ENCODE peak calls at places on chromosomes 12 and 14, in seven cellular contexts. F is SK-N-SH; N is activated CD8-positive, alpha-beta memory T cell treated with anti-CD3 and anti-CD28 coated beads for 1 hour; P is effector memory CD4-positive, alpha-beta T cell; B is mucosa of gallbladder; G is AG08396; W is fibroblast of the conjunctiva. O is an unnamed sample.
A peak's percentile ranks its signal among the peaks of the same experiment; 100 is the strongest.

GRCh38 chr12:131608740-131609665 is 101.9 kb upstream of the SFSWAP start:
- DNase-seq in F (peak; percentile 84), N (peak; percentile 19), P (peak; percentile 12), B (peak; percentile 68), G (peak; percentile 85), W (peak; percentile 49), O (no peak)

GRCh38 chr14:56555921-56556570 is 23.6 kb upstream of the TMEM260 start:
- DNase-seq in F (peak; percentile 11), N (no peak), P (no peak), B (no peak), G (peak; percentile 18), W (peak; percentile 38), O (peak; percentile 67)

GRCh38 chr12:16437926-16438325 is 90.5 kb downstream of the MGST1 start:
- DNase-seq in F (no peak), N (no peak), P (no peak), B (no peak), G (no peak), W (no peak), O (no peak)

GRCh38 chr14:68386950-68387779 is 405.7 kb downstream of the ZFP36L1 start:
- DNase-seq in F (peak; percentile 52), N (no peak), P (no peak), B (no peak), G (no peak), W (no peak), O (no peak)

GRCh38 chr14:65832431-65833253 is 420.1 kb downstream of the FUT8 start:
- DNase-seq in F (peak; percentile 32), N (no peak), P (no peak), B (no peak), G (no peak), W (no peak), O (peak; percentile 18)

GRCh38 chr12:100593490-100593889 is 20.0 kb downstream of the GAS2L3 start:
- DNase-seq in F (no peak), N (no peak), P (no peak), B (no peak), G (no peak), W (no peak), O (peak; percentile 30)

GRCh38 chr12:110304061-110304551 is 23.1 kb downstream of the ATP2A2 start:
- DNase-seq in F (no peak), N (no peak), P (no peak), B (no peak), G (no peak), W (peak; percentile 40), O (no peak)

GRCh38 chr12:109270494-109270893 is 38.6 kb downstream of the FOXN4 start:
- DNase-seq in F (no peak), N (no peak), P (no peak), B (no peak), G (no peak), W (no peak), O (no peak)

GRCh38 chr12:31868980-31869379 is 90.2 kb upstream of the RESF1 start:
- DNase-seq in F (peak; percentile 40), N (no peak), P (no peak), B (peak; percentile 78), G (no peak), W (peak; percentile 8), O (no peak)

GRCh38 chr14:104227806-104228205 is 89.4 kb downstream of the KIF26A start:
- DNase-seq in F (no peak), N (no peak), P (no peak), B (no peak), G (no peak), W (no peak), O (no peak)

GRCh38 chr14:41606249-41607118 is at the start of gene LRFN5:
- DNase-seq in F (peak; percentile 53), N (no peak), P (no peak), B (no peak), G (peak; percentile 57), W (no peak), O (no peak)

GRCh38 chr12:10027311-10028099 is 3.0 kb upstream of the CLEC9A start:
- DNase-seq in F (no peak), N (no peak), P (no peak), B (no peak), G (peak; percentile 15), W (no peak), O (no peak)

GRCh38 chr12:24902521-24903304 is 46.2 kb downstream of the BCAT1 start:
- DNase-seq in F (no peak), N (no peak), P (no peak), B (no peak), G (peak; percentile 67), W (no peak), O (no peak)

GRCh38 chr12:321606-322326 is 59.1 kb upstream of the SLC6A13 start:
- DNase-seq in F (no peak), N (no peak), P (no peak), B (no peak), G (no peak), W (peak; percentile 4), O (no peak)

GRCh38 chr12:108612788-108613282 is 15.0 kb upstream of the TMEM119 start:
- DNase-seq in F (no peak), N (no peak), P (no peak), B (no peak), G (no peak), W (no peak), O (no peak)

GRCh38 chr14:104292084-104292970 is 153.9 kb downstream of the KIF26A start:
- DNase-seq in F (no peak), N (no peak), P (no peak), B (no peak), G (no peak), W (no peak), O (no peak)

GRCh38 chr14:35236806-35237205 is 55.4 kb upstream of the PSMA6 start:
- DNase-seq in F (no peak), N (no peak), P (no peak), B (no peak), G (no peak), W (no peak), O (no peak)

GRCh38 chr12:127785535-127785934 is 481.4 kb upstream of the TMEM132C start:
- DNase-seq in F (no peak), N (no peak), P (no peak), B (no peak), G (peak; percentile 64), W (peak; percentile 31), O (no peak)

GRCh38 chr12:93825926-93826599 is 148.9 kb downstream of the CRADD start:
- DNase-seq in F (no peak), N (no peak), P (no peak), B (no peak), G (no peak), W (no peak), O (no peak)

GRCh38 chr14:76348898-76349297 is 27.0 kb upstream of the ESRRB start:
- DNase-seq in F (peak; percentile 55), N (no peak), P (no peak), B (no peak), G (peak; percentile 36), W (peak; percentile 6), O (no peak)

GRCh38 chr14:101721951-101722661 is 39.4 kb upstream of the PPP2R5C start:
- DNase-seq in F (no peak), N (peak; percentile 70), P (peak; percentile 81), B (peak; percentile 61), G (no peak), W (no peak), O (no peak)

GRCh38 chr12:99439399-99439798 is 208.2 kb upstream of the GARIN6 start:
- DNase-seq in F (no peak), N (no peak), P (no peak), B (no peak), G (no peak), W (no peak), O (no peak)

GRCh38 chr14:101887219-101887618 is 77.2 kb upstream of the DYNC1H1 start:
- DNase-seq in F (no peak), N (no peak), P (no peak), B (no peak), G (no peak), W (no peak), O (no peak)

GRCh38 chr12:74953697-74954096 is 255.9 kb downstream of the KCNC2 start:
- DNase-seq in F (no peak), N (no peak), P (no peak), B (no peak), G (no peak), W (no peak), O (no peak)

GRCh38 chr12:5200276-5201087 is 156.8 kb downstream of the KCNA5 start:
- DNase-seq in F (peak; percentile 64), N (no peak), P (no peak), B (peak; percentile 11), G (peak; percentile 50), W (no peak), O (no peak)

GRCh38 chr12:62903151-62903550 is 31.8 kb downstream of the PPM1H start:
- DNase-seq in F (no peak), N (no peak), P (no peak), B (no peak), G (no peak), W (no peak), O (no peak)

GRCh38 chr14:75578786-75579781 is 664 bp downstream of the FLVCR2 start:
- DNase-seq in F (no peak), N (no peak), P (no peak), B (peak; percentile 58), G (no peak), W (peak; percentile 16), O (no peak)

GRCh38 chr12:14403711-14404164 is 38.3 kb downstream of the ATF7IP start:
- DNase-seq in F (peak; percentile 39), N (no peak), P (no peak), B (peak; percentile 47), G (peak; percentile 39), W (peak; percentile 77), O (peak; percentile 98)

GRCh38 chr14:23494223-23494622 is 24.7 kb downstream of the NGDN start:
- DNase-seq in F (peak; percentile 34), N (no peak), P (no peak), B (peak; percentile 75), G (peak; percentile 25), W (no peak), O (no peak)

GRCh38 chr12:87157791-87158190 is 871.4 kb downstream of the C12orf50 start:
- DNase-seq in F (no peak), N (no peak), P (no peak), B (no peak), G (peak; percentile 58), W (peak; percentile 91), O (no peak)

GRCh38 chr14:92348154-92348553 is 25.2 kb downstream of the SLC24A4 start:
- DNase-seq in F (no peak), N (no peak), P (no peak), B (peak; percentile 26), G (no peak), W (no peak), O (no peak)

GRCh38 chr12:130066742-130067141 is 95.5 kb upstream of the FZD10 start:
- DNase-seq in F (no peak), N (no peak), P (no peak), B (no peak), G (no peak), W (no peak), O (no peak)

GRCh38 chr12:102966200-102966941 is 8.9 kb downstream of the ASCL1 start:
- DNase-seq in F (no peak), N (no peak), P (no peak), B (no peak), G (no peak), W (no peak), O (no peak)

GRCh38 chr12:57616383-57617101 is 5.3 kb downstream of the ARHGEF25 start:
- DNase-seq in F (no peak), N (no peak), P (no peak), B (no peak), G (no peak), W (peak; percentile 56), O (no peak)

O was measured in SK-N-MC.